ENCODE peak calls at places on chromosomes 7 and 10, in seven cellular contexts. One of them, this sample, is unnamed.

GRCh38 chr7:149330914-149331567 is 69.0 kb downstream of the ZNF783 start:
- DNase-seq in mammary epithelial cell: peak; percentile 27
- DNase-seq in fibroblast of lung: no peak
- DNase-seq in H1: no peak
- DNase-seq in trophoblast cell: no peak
- DNase-seq in endothelial cell of umbilical vein: no peak
- DNase-seq in neural progenitor cell: no peak
- DNase-seq in this sample: no peak

GRCh38 chr10:104844073-104844472 is 203.0 kb downstream of the SORCS3 start:
- DNase-seq in mammary epithelial cell: no peak
- DNase-seq in fibroblast of lung: no peak
- DNase-seq in H1: no peak
- DNase-seq in trophoblast cell: no peak
- DNase-seq in endothelial cell of umbilical vein: no peak
- DNase-seq in neural progenitor cell: no peak
- DNase-seq in this sample: no peak

GRCh38 chr10:16732376-16732775 is 84.8 kb downstream of the RSU1 start:
- DNase-seq in mammary epithelial cell: peak; percentile 35
- DNase-seq in fibroblast of lung: peak; percentile 30
- DNase-seq in H1: no peak
- DNase-seq in trophoblast cell: no peak
- DNase-seq in endothelial cell of umbilical vein: no peak
- DNase-seq in neural progenitor cell: no peak
- DNase-seq in this sample: no peak

GRCh38 chr10:133202778-133203651 is 27.0 kb upstream of the UTF1 start:
- DNase-seq in mammary epithelial cell: no peak
- DNase-seq in fibroblast of lung: no peak
- DNase-seq in H1: no peak
- DNase-seq in trophoblast cell: no peak
- DNase-seq in endothelial cell of umbilical vein: no peak
- DNase-seq in neural progenitor cell: no peak
- DNase-seq in this sample: no peak

GRCh38 chr7:41940760-41941343 is 238.0 kb upstream of the INHBA start:
- DNase-seq in mammary epithelial cell: peak; percentile 71
- DNase-seq in fibroblast of lung: peak; percentile 65
- DNase-seq in H1: peak; percentile 78
- DNase-seq in trophoblast cell: peak; percentile 93
- DNase-seq in endothelial cell of umbilical vein: peak; percentile 72
- DNase-seq in neural progenitor cell: peak; percentile 86
- DNase-seq in this sample: no peak

GRCh38 chr7:29319719-29320521 is 125.3 kb downstream of the CHN2 start:
- DNase-seq in mammary epithelial cell: no peak
- DNase-seq in fibroblast of lung: no peak
- DNase-seq in H1: no peak
- DNase-seq in trophoblast cell: peak; percentile 31
- DNase-seq in endothelial cell of umbilical vein: no peak
- DNase-seq in neural progenitor cell: no peak
- DNase-seq in this sample: no peak

GRCh38 chr10:11245095-11245479 is 227.4 kb downstream of the CELF2 start:
- DNase-seq in mammary epithelial cell: no peak
- DNase-seq in fibroblast of lung: no peak
- DNase-seq in H1: no peak
- DNase-seq in trophoblast cell: no peak
- DNase-seq in endothelial cell of umbilical vein: no peak
- DNase-seq in neural progenitor cell: no peak
- DNase-seq in this sample: no peak

GRCh38 chr10:7687228-7687907 is 15.7 kb upstream of the ITIH2 start:
- DNase-seq in mammary epithelial cell: peak; percentile 73
- DNase-seq in fibroblast of lung: peak; percentile 82
- DNase-seq in H1: peak; percentile 80
- DNase-seq in trophoblast cell: peak; percentile 96
- DNase-seq in endothelial cell of umbilical vein: peak; percentile 86
- DNase-seq in neural progenitor cell: peak; percentile 91
- DNase-seq in this sample: peak; percentile 40

GRCh38 chr10:48772059-48772458 is 87.4 kb downstream of the WDFY4 start:
- DNase-seq in mammary epithelial cell: no peak
- DNase-seq in fibroblast of lung: no peak
- DNase-seq in H1: no peak
- DNase-seq in trophoblast cell: no peak
- DNase-seq in endothelial cell of umbilical vein: no peak
- DNase-seq in neural progenitor cell: no peak
- DNase-seq in this sample: no peak

GRCh38 chr7:11524476-11525398 is 307.3 kb downstream of the THSD7A start:
- DNase-seq in mammary epithelial cell: no peak
- DNase-seq in fibroblast of lung: no peak
- DNase-seq in H1: no peak
- DNase-seq in trophoblast cell: no peak
- DNase-seq in endothelial cell of umbilical vein: no peak
- DNase-seq in neural progenitor cell: no peak
- DNase-seq in this sample: no peak

GRCh38 chr7:11332186-11332864 is 358.7 kb downstream of the PHF14 start:
- DNase-seq in mammary epithelial cell: no peak
- DNase-seq in fibroblast of lung: no peak
- DNase-seq in H1: no peak
- DNase-seq in trophoblast cell: no peak
- DNase-seq in endothelial cell of umbilical vein: no peak
- DNase-seq in neural progenitor cell: no peak
- DNase-seq in this sample: no peak

GRCh38 chr7:28005075-28005847 is 175.3 kb downstream of the JAZF1 start:
- DNase-seq in mammary epithelial cell: no peak
- DNase-seq in fibroblast of lung: peak; percentile 61
- DNase-seq in H1: no peak
- DNase-seq in trophoblast cell: no peak
- DNase-seq in endothelial cell of umbilical vein: no peak
- DNase-seq in neural progenitor cell: no peak
- DNase-seq in this sample: no peak

GRCh38 chr7:92629779-92630178 is 39.6 kb upstream of the FAM133B start:
- DNase-seq in mammary epithelial cell: no peak
- DNase-seq in fibroblast of lung: no peak
- DNase-seq in H1: no peak
- DNase-seq in trophoblast cell: no peak
- DNase-seq in endothelial cell of umbilical vein: no peak
- DNase-seq in neural progenitor cell: no peak
- DNase-seq in this sample: no peak

GRCh38 chr10:44069573-44069972 is 315.3 kb downstream of the CXCL12 start:
- DNase-seq in mammary epithelial cell: no peak
- DNase-seq in fibroblast of lung: peak; percentile 32
- DNase-seq in H1: no peak
- DNase-seq in trophoblast cell: no peak
- DNase-seq in endothelial cell of umbilical vein: no peak
- DNase-seq in neural progenitor cell: no peak
- DNase-seq in this sample: no peak

GRCh38 chr7:53315986-53316385 is 280.6 kb downstream of the POM121L12 start:
- DNase-seq in mammary epithelial cell: no peak
- DNase-seq in fibroblast of lung: peak; percentile 2
- DNase-seq in H1: no peak
- DNase-seq in trophoblast cell: peak; percentile 92
- DNase-seq in endothelial cell of umbilical vein: peak; percentile 9
- DNase-seq in neural progenitor cell: no peak
- DNase-seq in this sample: no peak

GRCh38 chr7:116317907-116318306 is 107.6 kb downstream of the TES start:
- DNase-seq in mammary epithelial cell: no peak
- DNase-seq in fibroblast of lung: peak; percentile 51
- DNase-seq in H1: no peak
- DNase-seq in trophoblast cell: no peak
- DNase-seq in endothelial cell of umbilical vein: peak; percentile 26
- DNase-seq in neural progenitor cell: no peak
- DNase-seq in this sample: no peak

GRCh38 chr10:100506596-100507356 is 12.9 kb downstream of the SEC31B start:
- DNase-seq in mammary epithelial cell: peak; percentile 74
- DNase-seq in fibroblast of lung: peak; percentile 70
- DNase-seq in H1: no peak
- DNase-seq in trophoblast cell: peak; percentile 95
- DNase-seq in endothelial cell of umbilical vein: no peak
- DNase-seq in neural progenitor cell: no peak
- DNase-seq in this sample: peak; percentile 45

DNA sequence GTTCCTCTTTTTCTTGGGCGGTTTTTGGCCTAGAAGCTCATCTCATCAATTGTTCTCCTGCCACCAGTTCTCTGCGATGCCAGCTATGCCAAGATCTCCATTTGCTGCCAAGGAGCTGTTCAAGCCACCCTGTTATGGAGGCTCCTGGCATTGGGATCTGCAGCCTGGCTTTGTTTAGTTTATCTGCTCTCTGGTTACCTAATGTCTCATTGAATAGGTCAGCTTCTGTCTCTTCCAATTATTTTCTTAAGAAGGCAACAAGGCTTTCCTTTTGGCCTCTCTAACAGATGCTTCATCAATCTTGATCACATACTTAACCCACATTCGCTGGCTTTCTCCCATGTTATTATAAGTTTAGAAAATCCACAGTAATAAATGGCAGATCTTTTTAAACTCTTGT is 20.6 kb upstream of the SDK1 start:
- DNase-seq in mammary epithelial cell: no peak
- DNase-seq in fibroblast of lung: peak; percentile 74
- DNase-seq in H1: no peak
- DNase-seq in trophoblast cell: no peak
- DNase-seq in endothelial cell of umbilical vein: no peak
- DNase-seq in neural progenitor cell: no peak
- DNase-seq in this sample: no peak
- H2AFZ ChIP-seq in mammary epithelial cell: no peak overlapping the region
- H2AFZ ChIP-seq in fibroblast of lung: no peak overlapping the region
- H2AFZ ChIP-seq in H1: no peak overlapping the region
- H2AFZ ChIP-seq in trophoblast cell: no peak overlapping the region
- H2AFZ ChIP-seq in endothelial cell of umbilical vein: no peak overlapping the region
- H2AFZ ChIP-seq in neural progenitor cell: no peak overlapping the region
- H2AFZ ChIP-seq in this sample: no peak overlapping the region

DNA sequence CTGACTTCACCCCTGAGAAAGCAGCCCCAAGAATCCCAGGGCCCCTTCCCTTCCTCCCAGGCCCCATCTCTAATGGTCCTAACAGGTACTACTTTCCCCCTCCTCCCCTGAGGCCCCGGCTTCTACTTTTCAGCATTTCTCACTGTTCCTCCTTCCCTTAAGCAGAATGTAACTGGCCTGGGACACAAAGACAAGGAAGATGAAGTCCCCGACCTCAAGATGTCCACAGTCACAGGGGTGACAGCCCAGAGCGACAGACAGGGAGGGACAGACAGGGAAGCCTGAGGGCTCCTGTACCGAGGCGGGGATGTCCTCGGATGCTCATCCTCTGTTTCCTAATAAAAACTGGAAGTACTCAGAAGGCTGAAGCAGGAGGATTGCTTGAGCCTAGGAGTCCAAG is 11.6 kb downstream of the AOC1 start:
- DNase-seq in mammary epithelial cell: no peak
- DNase-seq in fibroblast of lung: no peak
- DNase-seq in H1: no peak
- DNase-seq in trophoblast cell: no peak
- DNase-seq in endothelial cell of umbilical vein: no peak
- DNase-seq in neural progenitor cell: no peak
- DNase-seq in this sample: no peak
- H2AFZ ChIP-seq in mammary epithelial cell: no peak overlapping the region
- H2AFZ ChIP-seq in fibroblast of lung: no peak overlapping the region
- H2AFZ ChIP-seq in H1: no peak overlapping the region
- H2AFZ ChIP-seq in trophoblast cell: no peak overlapping the region
- H2AFZ ChIP-seq in endothelial cell of umbilical vein: no peak overlapping the region
- H2AFZ ChIP-seq in neural progenitor cell: no peak overlapping the region
- H2AFZ ChIP-seq in this sample: no peak overlapping the region

DNA sequence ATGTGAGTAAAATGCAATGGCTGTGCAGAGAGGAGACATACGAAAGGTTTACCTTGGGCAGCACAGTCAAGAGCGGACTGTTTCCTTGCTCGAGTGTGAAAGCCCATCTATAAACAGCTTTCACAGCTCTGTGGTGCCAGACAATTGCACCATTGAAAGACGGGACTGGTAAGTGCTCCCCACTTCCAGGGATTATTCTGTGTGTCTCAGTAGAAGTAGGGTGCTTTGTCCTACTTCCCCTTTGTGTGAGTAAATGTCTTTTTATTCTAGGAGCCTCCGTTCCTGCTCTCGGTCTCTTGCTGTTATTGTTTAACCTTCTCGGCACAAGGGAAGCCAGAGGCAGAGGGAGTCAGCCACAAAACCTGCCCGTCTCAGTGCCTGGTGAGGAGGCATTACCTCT is 77.8 kb upstream of the KAT6B start:
- DNase-seq in mammary epithelial cell: no peak
- DNase-seq in fibroblast of lung: no peak
- DNase-seq in H1: no peak
- DNase-seq in trophoblast cell: no peak
- DNase-seq in endothelial cell of umbilical vein: no peak
- DNase-seq in neural progenitor cell: peak; percentile 64
- DNase-seq in this sample: no peak
- H2AFZ ChIP-seq in mammary epithelial cell: no peak overlapping the region
- H2AFZ ChIP-seq in fibroblast of lung: no peak overlapping the region
- H2AFZ ChIP-seq in H1: peak overlapping the region; percentile 60
- H2AFZ ChIP-seq in trophoblast cell: no peak overlapping the region
- H2AFZ ChIP-seq in endothelial cell of umbilical vein: no peak overlapping the region
- H2AFZ ChIP-seq in neural progenitor cell: peak overlapping the region; percentile 57
- H2AFZ ChIP-seq in this sample: no peak overlapping the region

GRCh38 chr7:118662266-118662665 is 437.8 kb downstream of the ANKRD7 start:
- DNase-seq in mammary epithelial cell: no peak
- DNase-seq in fibroblast of lung: no peak
- DNase-seq in H1: no peak
- DNase-seq in trophoblast cell: no peak
- DNase-seq in endothelial cell of umbilical vein: no peak
- DNase-seq in neural progenitor cell: no peak
- DNase-seq in this sample: no peak

DNA sequence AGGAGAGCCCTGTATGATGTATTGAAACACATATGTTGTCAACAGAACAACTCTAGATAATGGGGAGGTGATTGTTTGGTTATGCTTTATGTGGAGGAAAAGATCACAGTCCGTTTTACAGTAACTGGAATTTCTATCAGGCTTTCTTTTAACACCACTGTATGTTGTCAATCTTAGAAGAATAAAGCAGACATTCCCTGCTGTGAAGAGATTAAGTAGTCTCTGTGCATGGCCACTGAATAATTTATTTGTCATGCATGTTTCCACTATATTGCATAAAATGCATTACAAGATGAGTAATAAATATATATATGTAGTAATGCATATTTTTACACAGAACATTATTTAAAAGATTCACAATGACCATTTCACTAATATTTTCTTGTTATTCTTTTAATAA is 440.0 kb downstream of the ANKRD7 start:
- DNase-seq in mammary epithelial cell: no peak
- DNase-seq in fibroblast of lung: no peak
- DNase-seq in H1: no peak
- DNase-seq in trophoblast cell: no peak
- DNase-seq in endothelial cell of umbilical vein: no peak
- DNase-seq in neural progenitor cell: no peak
- DNase-seq in this sample: no peak
- H2AFZ ChIP-seq in mammary epithelial cell: no peak overlapping the region
- H2AFZ ChIP-seq in fibroblast of lung: no peak overlapping the region
- H2AFZ ChIP-seq in H1: no peak overlapping the region
- H2AFZ ChIP-seq in trophoblast cell: no peak overlapping the region
- H2AFZ ChIP-seq in endothelial cell of umbilical vein: no peak overlapping the region
- H2AFZ ChIP-seq in neural progenitor cell: no peak overlapping the region
- H2AFZ ChIP-seq in this sample: no peak overlapping the region

DNA sequence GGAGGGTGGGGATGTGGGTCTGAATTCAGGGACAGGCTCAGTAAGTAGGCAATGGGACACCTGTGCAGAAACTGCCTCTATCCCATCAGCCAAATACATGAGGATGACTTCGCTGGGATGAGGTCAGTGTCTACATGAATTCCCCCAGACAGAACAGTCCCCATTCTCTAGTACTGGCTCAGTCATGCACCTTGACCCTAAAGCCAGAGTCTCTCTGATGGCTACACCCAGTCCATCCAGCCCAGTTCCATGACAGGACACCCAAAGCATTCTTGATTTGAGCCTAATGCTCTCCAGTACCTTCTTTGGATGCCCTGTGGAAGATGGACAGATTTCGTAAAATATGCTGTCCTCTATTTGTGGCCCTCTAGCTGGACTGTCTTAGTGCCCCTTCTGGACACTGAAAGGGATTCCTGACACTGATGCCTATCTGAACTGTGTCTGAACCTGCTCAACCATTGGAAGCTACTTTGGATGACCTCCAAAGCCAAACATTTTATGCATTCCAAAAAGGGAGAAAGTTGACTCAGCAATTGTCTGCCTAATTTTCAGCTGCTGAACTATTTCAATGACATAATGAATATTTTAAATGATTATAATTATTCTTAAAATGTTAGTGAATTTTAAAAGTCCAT is 14.6 kb downstream of the SFRP4 start:
- DNase-seq in mammary epithelial cell: peak; percentile 29
- DNase-seq in fibroblast of lung: peak; percentile 85
- DNase-seq in H1: no peak
- DNase-seq in trophoblast cell: peak; percentile 57
- DNase-seq in endothelial cell of umbilical vein: no peak
- DNase-seq in neural progenitor cell: no peak
- DNase-seq in this sample: no peak
- H2AFZ ChIP-seq in mammary epithelial cell: no peak overlapping the region
- H2AFZ ChIP-seq in fibroblast of lung: no peak overlapping the region
- H2AFZ ChIP-seq in H1: no peak overlapping the region
- H2AFZ ChIP-seq in trophoblast cell: no peak overlapping the region
- H2AFZ ChIP-seq in endothelial cell of umbilical vein: no peak overlapping the region
- H2AFZ ChIP-seq in neural progenitor cell: peak overlapping the region; percentile 70
- H2AFZ ChIP-seq in this sample: no peak overlapping the region

This sample was measured in keratinocyte.